ENCODE peak calls at places on chromosomes 3 and 15, in nine cellular contexts. One of them, this sample, is unnamed.

GRCh38 chr15:69848551-69849231 is 249.0 kb downstream of the TLE3 start:
- DNase-seq in mammary epithelial cell: peak; percentile 31
- DNase-seq in endodermal cell: no peak
- DNase-seq in uterus: no peak
- DNase-seq in body of pancreas: no peak
- DNase-seq in psoas muscle: no peak
- DNase-seq in upper lobe of right lung: no peak
- DNase-seq in CD8-positive, alpha-beta T cell: no peak
- DNase-seq in fibroblast of lung: peak; percentile 26
- DNase-seq in this sample: no peak

GRCh38 chr3:107368999-107369398 is 8.2 kb upstream of the CCDC54 start:
- DNase-seq in mammary epithelial cell: no peak
- DNase-seq in endodermal cell: no peak
- DNase-seq in uterus: no peak
- DNase-seq in body of pancreas: no peak
- DNase-seq in psoas muscle: no peak
- DNase-seq in upper lobe of right lung: no peak
- DNase-seq in CD8-positive, alpha-beta T cell: no peak
- DNase-seq in fibroblast of lung: no peak
- DNase-seq in this sample: no peak

GRCh38 chr15:57527382-57528091 is 64.2 kb upstream of the MYZAP start:
- DNase-seq in mammary epithelial cell: peak; percentile 68
- DNase-seq in endodermal cell: peak; percentile 88
- DNase-seq in uterus: peak; percentile 69
- DNase-seq in body of pancreas: no peak
- DNase-seq in psoas muscle: no peak
- DNase-seq in upper lobe of right lung: no peak
- DNase-seq in CD8-positive, alpha-beta T cell: no peak
- DNase-seq in fibroblast of lung: peak; percentile 82
- DNase-seq in this sample: peak; percentile 48

GRCh38 chr15:91456921-91457320 is 356.9 kb downstream of the SV2B start:
- DNase-seq in mammary epithelial cell: peak; percentile 52
- DNase-seq in endodermal cell: no peak
- DNase-seq in uterus: no peak
- DNase-seq in body of pancreas: no peak
- DNase-seq in psoas muscle: no peak
- DNase-seq in upper lobe of right lung: no peak
- DNase-seq in CD8-positive, alpha-beta T cell: no peak
- DNase-seq in fibroblast of lung: peak; percentile 79
- DNase-seq in this sample: no peak

GRCh38 chr3:29318251-29318650 is 37.4 kb downstream of the RBMS3 start:
- DNase-seq in mammary epithelial cell: no peak
- DNase-seq in endodermal cell: no peak
- DNase-seq in uterus: no peak
- DNase-seq in body of pancreas: no peak
- DNase-seq in psoas muscle: no peak
- DNase-seq in upper lobe of right lung: no peak
- DNase-seq in CD8-positive, alpha-beta T cell: no peak
- DNase-seq in fibroblast of lung: no peak
- DNase-seq in this sample: no peak

GRCh38 chr15:71707230-71708051 is 102.9 kb upstream of the NR2E3 start:
- DNase-seq in mammary epithelial cell: no peak
- DNase-seq in endodermal cell: no peak
- DNase-seq in uterus: peak; percentile 43
- DNase-seq in body of pancreas: no peak
- DNase-seq in psoas muscle: no peak
- DNase-seq in upper lobe of right lung: no peak
- DNase-seq in CD8-positive, alpha-beta T cell: no peak
- DNase-seq in fibroblast of lung: peak; percentile 79
- DNase-seq in this sample: no peak

GRCh38 chr3:98769436-98769835 is 6.3 kb downstream of the ST3GAL6 start:
- DNase-seq in mammary epithelial cell: no peak
- DNase-seq in endodermal cell: no peak
- DNase-seq in uterus: no peak
- DNase-seq in body of pancreas: no peak
- DNase-seq in psoas muscle: no peak
- DNase-seq in upper lobe of right lung: no peak
- DNase-seq in CD8-positive, alpha-beta T cell: no peak
- DNase-seq in fibroblast of lung: no peak
- DNase-seq in this sample: no peak

GRCh38 chr3:141081141-141081795 is 30.1 kb downstream of the SPSB4 start:
- DNase-seq in mammary epithelial cell: no peak
- DNase-seq in endodermal cell: peak; percentile 86
- DNase-seq in uterus: no peak
- DNase-seq in body of pancreas: no peak
- DNase-seq in psoas muscle: peak; percentile 10
- DNase-seq in upper lobe of right lung: no peak
- DNase-seq in CD8-positive, alpha-beta T cell: no peak
- DNase-seq in fibroblast of lung: no peak
- DNase-seq in this sample: no peak

GRCh38 chr3:27686642-27687041 is 35.5 kb downstream of the EOMES start:
- DNase-seq in mammary epithelial cell: peak; percentile 88
- DNase-seq in endodermal cell: no peak
- DNase-seq in uterus: no peak
- DNase-seq in body of pancreas: no peak
- DNase-seq in psoas muscle: no peak
- DNase-seq in upper lobe of right lung: no peak
- DNase-seq in CD8-positive, alpha-beta T cell: no peak
- DNase-seq in fibroblast of lung: peak; percentile 95
- DNase-seq in this sample: no peak

GRCh38 chr3:149507491-149508324 is 33.2 kb downstream of the TM4SF4 start:
- DNase-seq in mammary epithelial cell: peak; percentile 45
- DNase-seq in endodermal cell: no peak
- DNase-seq in uterus: no peak
- DNase-seq in body of pancreas: no peak
- DNase-seq in psoas muscle: peak; percentile 60
- DNase-seq in upper lobe of right lung: no peak
- DNase-seq in CD8-positive, alpha-beta T cell: no peak
- DNase-seq in fibroblast of lung: peak; percentile 67
- DNase-seq in this sample: no peak

GRCh38 chr3:195352895-195353488 is 82.0 kb upstream of the XXYLT1 start:
- DNase-seq in mammary epithelial cell: peak; percentile 70
- DNase-seq in endodermal cell: no peak
- DNase-seq in uterus: no peak
- DNase-seq in body of pancreas: no peak
- DNase-seq in psoas muscle: no peak
- DNase-seq in upper lobe of right lung: no peak
- DNase-seq in CD8-positive, alpha-beta T cell: no peak
- DNase-seq in fibroblast of lung: peak; percentile 66
- DNase-seq in this sample: no peak

GRCh38 chr15:91849749-91850161 is 3.8 kb upstream of the SLCO3A1 start:
- DNase-seq in mammary epithelial cell: peak; percentile 57
- DNase-seq in endodermal cell: no peak
- DNase-seq in uterus: no peak
- DNase-seq in body of pancreas: no peak
- DNase-seq in psoas muscle: no peak
- DNase-seq in upper lobe of right lung: no peak
- DNase-seq in CD8-positive, alpha-beta T cell: no peak
- DNase-seq in fibroblast of lung: peak; percentile 58
- DNase-seq in this sample: peak; percentile 66

GRCh38 chr3:151168269-151169094 is 34.5 kb downstream of the GPR171 start:
- DNase-seq in mammary epithelial cell: peak; percentile 48
- DNase-seq in endodermal cell: peak; percentile 91
- DNase-seq in uterus: peak; percentile 56
- DNase-seq in body of pancreas: peak; percentile 75
- DNase-seq in psoas muscle: peak; percentile 91
- DNase-seq in upper lobe of right lung: peak; percentile 93
- DNase-seq in CD8-positive, alpha-beta T cell: peak; percentile 69
- DNase-seq in fibroblast of lung: peak; percentile 43
- DNase-seq in this sample: peak; percentile 52

GRCh38 chr3:125057186-125057850 is 1.5 kb upstream of the HEG1 start:
- DNase-seq in mammary epithelial cell: peak; percentile 88
- DNase-seq in endodermal cell: peak; percentile 43
- DNase-seq in uterus: peak; percentile 71
- DNase-seq in body of pancreas: no peak
- DNase-seq in psoas muscle: no peak
- DNase-seq in upper lobe of right lung: no peak
- DNase-seq in CD8-positive, alpha-beta T cell: no peak
- DNase-seq in fibroblast of lung: peak; percentile 90
- DNase-seq in this sample: no peak

GRCh38 chr15:60735559-60736047 is 256.7 kb upstream of the ICE2 start:
- DNase-seq in mammary epithelial cell: no peak
- DNase-seq in endodermal cell: no peak
- DNase-seq in uterus: no peak
- DNase-seq in body of pancreas: no peak
- DNase-seq in psoas muscle: no peak
- DNase-seq in upper lobe of right lung: no peak
- DNase-seq in CD8-positive, alpha-beta T cell: no peak
- DNase-seq in fibroblast of lung: no peak
- DNase-seq in this sample: no peak

GRCh38 chr15:60740787-60741354 is 261.9 kb upstream of the ICE2 start:
- DNase-seq in mammary epithelial cell: no peak
- DNase-seq in endodermal cell: no peak
- DNase-seq in uterus: no peak
- DNase-seq in body of pancreas: no peak
- DNase-seq in psoas muscle: no peak
- DNase-seq in upper lobe of right lung: no peak
- DNase-seq in CD8-positive, alpha-beta T cell: no peak
- DNase-seq in fibroblast of lung: peak; percentile 24
- DNase-seq in this sample: no peak

GRCh38 chr15:60740231-60740630 is 261.3 kb upstream of the ICE2 start:
- DNase-seq in mammary epithelial cell: no peak
- DNase-seq in endodermal cell: no peak
- DNase-seq in uterus: no peak
- DNase-seq in body of pancreas: no peak
- DNase-seq in psoas muscle: no peak
- DNase-seq in upper lobe of right lung: no peak
- DNase-seq in CD8-positive, alpha-beta T cell: no peak
- DNase-seq in fibroblast of lung: no peak
- DNase-seq in this sample: no peak

GRCh38 chr15:60734846-60735245 is 255.9 kb upstream of the ICE2 start:
- DNase-seq in mammary epithelial cell: no peak
- DNase-seq in endodermal cell: no peak
- DNase-seq in uterus: no peak
- DNase-seq in body of pancreas: no peak
- DNase-seq in psoas muscle: no peak
- DNase-seq in upper lobe of right lung: no peak
- DNase-seq in CD8-positive, alpha-beta T cell: no peak
- DNase-seq in fibroblast of lung: no peak
- DNase-seq in this sample: no peak

DNA sequence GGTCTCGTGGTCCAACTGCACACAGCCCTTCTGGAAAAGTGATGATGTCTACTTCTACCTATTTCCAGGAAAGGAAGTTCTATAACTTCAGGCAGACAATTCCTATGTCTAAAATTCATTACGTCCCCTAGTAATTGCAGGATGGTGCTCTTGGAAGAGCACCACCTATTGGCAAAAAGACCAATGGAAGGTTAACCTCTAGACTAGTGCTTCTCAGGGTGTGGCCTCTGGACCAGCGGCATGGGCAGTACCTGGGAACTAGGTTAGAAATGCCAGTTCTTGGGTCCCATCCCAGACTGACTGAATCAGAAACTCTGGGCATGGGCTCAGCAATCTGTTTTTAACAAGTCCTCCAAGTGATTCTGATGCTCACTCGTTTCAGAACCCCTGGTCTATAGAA is 258.3 kb upstream of the ICE2 start:
- DNase-seq in mammary epithelial cell: no peak
- DNase-seq in endodermal cell: no peak
- DNase-seq in uterus: no peak
- DNase-seq in body of pancreas: no peak
- DNase-seq in psoas muscle: no peak
- DNase-seq in upper lobe of right lung: no peak
- DNase-seq in CD8-positive, alpha-beta T cell: no peak
- DNase-seq in fibroblast of lung: no peak
- DNase-seq in this sample: no peak
- TF ChIP-seq CTCF in mammary epithelial cell: no peak
- TF ChIP-seq CTCF in endodermal cell: peak; percentile 70
- TF ChIP-seq CTCF in uterus: no peak
- TF ChIP-seq CTCF in body of pancreas: no peak
- TF ChIP-seq CTCF in psoas muscle: no peak
- TF ChIP-seq CTCF in upper lobe of right lung: no peak
- TF ChIP-seq CTCF in CD8-positive, alpha-beta T cell: no peak
- TF ChIP-seq CTCF in fibroblast of lung: no peak
- TF ChIP-seq CTCF in this sample: no peak

GRCh38 chr15:63362873-63363272 is 18.8 kb downstream of the CA12 start:
- DNase-seq in mammary epithelial cell: no peak
- DNase-seq in endodermal cell: no peak
- DNase-seq in uterus: no peak
- DNase-seq in body of pancreas: no peak
- DNase-seq in psoas muscle: no peak
- DNase-seq in upper lobe of right lung: peak; percentile 1
- DNase-seq in CD8-positive, alpha-beta T cell: no peak
- DNase-seq in fibroblast of lung: no peak
- DNase-seq in this sample: no peak

GRCh38 chr15:63365004-63365555 is 16.6 kb downstream of the CA12 start:
- DNase-seq in mammary epithelial cell: no peak
- DNase-seq in endodermal cell: no peak
- DNase-seq in uterus: no peak
- DNase-seq in body of pancreas: no peak
- DNase-seq in psoas muscle: no peak
- DNase-seq in upper lobe of right lung: no peak
- DNase-seq in CD8-positive, alpha-beta T cell: no peak
- DNase-seq in fibroblast of lung: no peak
- DNase-seq in this sample: no peak

GRCh38 chr15:63366451-63366850 is 15.2 kb downstream of the CA12 start:
- DNase-seq in mammary epithelial cell: no peak
- DNase-seq in endodermal cell: no peak
- DNase-seq in uterus: no peak
- DNase-seq in body of pancreas: no peak
- DNase-seq in psoas muscle: no peak
- DNase-seq in upper lobe of right lung: no peak
- DNase-seq in CD8-positive, alpha-beta T cell: no peak
- DNase-seq in fibroblast of lung: peak; percentile 72
- DNase-seq in this sample: no peak

GRCh38 chr15:63363292-63363691 is 18.4 kb downstream of the CA12 start:
- DNase-seq in mammary epithelial cell: no peak
- DNase-seq in endodermal cell: no peak
- DNase-seq in uterus: no peak
- DNase-seq in body of pancreas: no peak
- DNase-seq in psoas muscle: no peak
- DNase-seq in upper lobe of right lung: no peak
- DNase-seq in CD8-positive, alpha-beta T cell: no peak
- DNase-seq in fibroblast of lung: no peak
- DNase-seq in this sample: no peak

GRCh38 chr15:63364293-63365003 is 17.2 kb downstream of the CA12 start:
- DNase-seq in mammary epithelial cell: no peak
- DNase-seq in endodermal cell: no peak
- DNase-seq in uterus: no peak
- DNase-seq in body of pancreas: no peak
- DNase-seq in psoas muscle: no peak
- DNase-seq in upper lobe of right lung: no peak
- DNase-seq in CD8-positive, alpha-beta T cell: no peak
- DNase-seq in fibroblast of lung: peak; percentile 20
- DNase-seq in this sample: no peak
- H3K27me3 ChIP-seq in mammary epithelial cell: no peaks in the 10 kb centered on the region
- H3K27me3 ChIP-seq in endodermal cell: no peaks in the 10 kb centered on the region
- H3K27me3 ChIP-seq in uterus: no peaks in the 10 kb centered on the region
- H3K27me3 ChIP-seq in body of pancreas: no peaks in the 10 kb centered on the region
- H3K27me3 ChIP-seq in psoas muscle: no peaks in the 10 kb centered on the region
- H3K27me3 ChIP-seq in upper lobe of right lung: no peaks in the 10 kb centered on the region
- H3K27me3 ChIP-seq in CD8-positive, alpha-beta T cell: no peaks in the 10 kb centered on the region
- H3K27me3 ChIP-seq in fibroblast of lung: no peaks in the 10 kb centered on the region
- H3K27me3 ChIP-seq in this sample: no peaks in the 10 kb centered on the region

GRCh38 chr3:50297896-50298725 is 1.1 kb downstream of the HYAL3 start:
- DNase-seq in mammary epithelial cell: no peak
- DNase-seq in endodermal cell: peak; percentile 54
- DNase-seq in uterus: peak; percentile 31
- DNase-seq in body of pancreas: no peak
- DNase-seq in psoas muscle: peak; percentile 61
- DNase-seq in upper lobe of right lung: no peak
- DNase-seq in CD8-positive, alpha-beta T cell: no peak
- DNase-seq in fibroblast of lung: no peak
- DNase-seq in this sample: peak; percentile 65
- TF ChIP-seq CTCF in mammary epithelial cell: peak; percentile 30
- TF ChIP-seq CTCF in endodermal cell: peak; percentile 60
- TF ChIP-seq CTCF in uterus: no peak
- TF ChIP-seq CTCF in body of pancreas: no peak
- TF ChIP-seq CTCF in psoas muscle: no peak
- TF ChIP-seq CTCF in upper lobe of right lung: peak; percentile 11
- TF ChIP-seq CTCF in CD8-positive, alpha-beta T cell: no peak
- TF ChIP-seq CTCF in fibroblast of lung: peak; percentile 17
- TF ChIP-seq CTCF in this sample: no peak

GRCh38 chr3:46884929-46885328 is 7.4 kb downstream of the PTH1R start:
- DNase-seq in mammary epithelial cell: no peak
- DNase-seq in endodermal cell: no peak
- DNase-seq in uterus: no peak
- DNase-seq in body of pancreas: no peak
- DNase-seq in psoas muscle: no peak
- DNase-seq in upper lobe of right lung: no peak
- DNase-seq in CD8-positive, alpha-beta T cell: no peak
- DNase-seq in fibroblast of lung: no peak
- DNase-seq in this sample: no peak
- H3K27me3 ChIP-seq in mammary epithelial cell: peaks cover 25% of the 10 kb centered on the region
- H3K27me3 ChIP-seq in endodermal cell: peaks cover 57% of the 10 kb centered on the region
- H3K27me3 ChIP-seq in uterus: no peaks in the 10 kb centered on the region
- H3K27me3 ChIP-seq in body of pancreas: peaks cover 14% of the 10 kb centered on the region
- H3K27me3 ChIP-seq in psoas muscle: no peaks in the 10 kb centered on the region
- H3K27me3 ChIP-seq in upper lobe of right lung: peaks cover 36% of the 10 kb centered on the region
- H3K27me3 ChIP-seq in CD8-positive, alpha-beta T cell: peaks cover 21% of the 10 kb centered on the region
- H3K27me3 ChIP-seq in fibroblast of lung: peaks cover 49% of the 10 kb centered on the region
- H3K27me3 ChIP-seq in this sample: peaks cover 47% of the 10 kb centered on the region